ENCODE peak calls at places on chromosome 3, in five cellular contexts. T is GM23248, J is endodermal cell, V is neural progenitor cell, Z is mesendoderm. Q is an unnamed sample.

GRCh38 chr3:80405618-80406017 is 637.8 kb upstream of the ROBO1 start:
- DNase-seq in T (no peak), J (no peak), V (no peak), Z (no peak), Q (no peak)

GRCh38 chr3:61181874-61182273 is 69.4 kb downstream of the FHIT start:
- DNase-seq in T (peak), J (no peak), V (no peak), Z (peak), Q (peak)

GRCh38 chr3:25007974-25008658 is 419.9 kb upstream of the RARB start:
- DNase-seq in T (no peak), J (no peak), V (no peak), Z (no peak), Q (peak)

GRCh38 chr3:43874290-43874689 is 183.6 kb downstream of the ABHD5 start:
- DNase-seq in T (no peak), J (peak), V (no peak), Z (no peak), Q (peak)

GRCh38 chr3:52679139-52679538 is 6.6 kb downstream of the PBRM1 start:
- DNase-seq in T (peak), J (no peak), V (no peak), Z (no peak), Q (no peak)

GRCh38 chr3:61117045-61117898 is 134.0 kb downstream of the FHIT start:
- DNase-seq in T (no peak), J (no peak), V (no peak), Z (no peak), Q (no peak)

GRCh38 chr3:57065588-57065987 is 5.1 kb downstream of the SPATA12 start:
- DNase-seq in T (peak), J (peak), V (no peak), Z (peak), Q (no peak)

GRCh38 chr3:4976109-4976508 is 3.1 kb upstream of the BHLHE40 start:
- DNase-seq in T (peak), J (peak), V (peak), Z (peak), Q (peak)

GRCh38 chr3:83928903-83929302 is 1029.9 kb upstream of the CADM2 start:
- DNase-seq in T (no peak), J (no peak), V (no peak), Z (no peak), Q (no peak)

GRCh38 chr3:14411166-14411526 is 8.7 kb downstream of the SLC6A6 start:
- DNase-seq in T (no peak), J (no peak), V (no peak), Z (no peak), Q (no peak)

GRCh38 chr3:190862209-190863118 is at the start of gene GMNC:
- DNase-seq in T (peak), J (peak), V (peak), Z (peak), Q (peak)

GRCh38 chr3:180063783-180064182 is 27.0 kb upstream of the PEX5L start:
- DNase-seq in T (no peak), J (no peak), V (no peak), Z (peak), Q (no peak)

GRCh38 chr3:15796331-15796730 is 1.4 kb downstream of the ANKRD28 start:
- DNase-seq in T (no peak), J (no peak), V (no peak), Z (no peak), Q (no peak)
- H3K9ac ChIP-seq in T (peak), J (no peak), V (no peak), Z (no peak), Q (peak)

GRCh38 chr3:46356909-46357308 is 3.0 kb downstream of the CCR2 start:
- DNase-seq in T (no peak), J (no peak), V (no peak), Z (no peak), Q (no peak)

GRCh38 chr3:46353639-46354410 is at the start of gene CCR2:
- DNase-seq in T (no peak), J (no peak), V (no peak), Z (no peak), Q (no peak)

GRCh38 chr3:46353090-46353489 is 821 bp upstream of the CCR2 start:
- DNase-seq in T (no peak), J (no peak), V (no peak), Z (no peak), Q (no peak)

GRCh38 chr3:46354984-46355383 is 1.1 kb downstream of the CCR2 start:
- DNase-seq in T (no peak), J (no peak), V (no peak), Z (peak), Q (no peak)

DNA sequence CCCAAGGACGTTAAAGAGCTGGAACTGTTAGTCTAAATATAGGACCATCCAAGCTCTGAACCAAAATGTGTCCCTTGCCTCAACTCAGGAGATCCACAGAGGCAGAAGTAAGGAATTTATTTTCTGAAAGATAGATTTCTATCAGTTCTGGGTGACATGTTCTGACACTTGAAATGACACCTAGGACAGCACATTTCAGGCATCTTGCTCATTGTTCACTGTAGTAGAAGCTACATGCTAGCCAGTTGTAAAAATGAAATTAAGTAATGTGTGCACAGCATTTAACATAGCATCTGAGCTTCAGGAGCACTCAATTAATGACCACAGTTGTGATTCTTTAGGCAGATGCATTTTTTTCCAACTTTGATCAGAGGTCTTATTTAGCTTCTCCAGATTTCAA is 567 bp downstream of the CCR2 start:
- DNase-seq in T (no peak), J (no peak), V (no peak), Z (no peak), Q (no peak)
- H3K4me3 ChIP-seq in T (no peak), J (no peak), V (no peak), Z (no peak), Q (no peak)

GRCh38 chr3:58534592-58535494 is 2.1 kb downstream of the ACOX2 start:
- DNase-seq in T (no peak), J (no peak), V (no peak), Z (no peak), Q (no peak)

GRCh38 chr3:58539636-58540035 is 2.6 kb upstream of the ACOX2 start:
- DNase-seq in T (no peak), J (no peak), V (no peak), Z (no peak), Q (no peak)

GRCh38 chr3:58535531-58536500 is 1.2 kb downstream of the ACOX2 start:
- DNase-seq in T (no peak), J (peak), V (no peak), Z (peak), Q (peak)

GRCh38 chr3:58537412-58538301 is 667 bp upstream of the ACOX2 start:
- DNase-seq in T (peak), J (no peak), V (no peak), Z (no peak), Q (no peak)

DNA sequence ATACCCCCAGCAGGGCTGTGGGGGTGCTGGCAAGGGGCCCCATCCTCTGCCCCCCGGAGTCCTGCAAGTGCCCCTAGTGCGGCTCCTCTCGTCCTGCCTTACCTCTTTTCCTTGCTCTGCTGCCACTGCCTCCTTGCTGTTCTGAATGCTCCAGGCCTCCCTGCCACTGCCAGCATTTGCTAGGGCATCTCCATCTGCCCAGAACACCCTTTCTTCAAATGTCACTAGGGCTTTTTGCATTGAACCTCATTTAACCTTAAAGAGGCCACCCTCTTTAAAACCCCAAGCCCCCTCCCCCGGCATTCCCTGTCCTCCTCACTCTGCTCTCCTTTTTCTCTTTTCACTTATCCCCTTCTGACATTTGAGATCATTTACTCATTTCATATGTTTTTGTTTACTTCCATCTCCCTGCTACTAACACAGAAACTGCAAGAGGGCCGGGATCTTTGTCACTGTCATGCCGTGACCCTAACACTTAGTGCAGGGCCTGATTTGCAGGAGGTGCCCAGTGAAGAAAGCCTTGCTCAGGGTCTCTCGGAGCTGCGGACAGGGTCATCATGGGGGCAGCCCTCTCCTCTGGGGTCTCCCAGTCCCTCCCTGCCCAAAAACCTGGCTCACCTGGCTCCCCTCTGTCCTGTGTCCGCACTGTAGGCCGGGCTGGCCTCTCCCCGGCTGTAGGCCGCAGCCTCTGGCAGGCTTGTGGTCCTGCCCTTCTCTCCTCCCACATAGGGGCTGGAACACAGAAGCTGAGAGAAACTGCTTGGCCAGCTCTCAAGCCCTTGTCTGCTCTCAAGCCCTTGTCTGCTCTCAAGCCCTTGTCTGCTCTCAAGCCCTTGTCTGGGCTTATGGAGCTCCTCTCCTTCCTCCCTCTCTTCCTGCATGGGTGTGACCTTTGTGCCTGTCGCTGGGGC is at the start of gene ACOX2:
- DNase-seq in T (peak), J (peak), V (no peak), Z (no peak), Q (no peak)
- H3K9ac ChIP-seq in T (peak), J (peak), V (no peak), Z (no peak), Q (no peak)

GRCh38 chr3:184380627-184381260 is 890 bp downstream of the CHRD start:
- DNase-seq in T (peak), J (peak), V (no peak), Z (no peak), Q (no peak)
- H3K4me3 ChIP-seq in T (peak), J (peak), V (peak), Z (peak), Q (peak)

DNA sequence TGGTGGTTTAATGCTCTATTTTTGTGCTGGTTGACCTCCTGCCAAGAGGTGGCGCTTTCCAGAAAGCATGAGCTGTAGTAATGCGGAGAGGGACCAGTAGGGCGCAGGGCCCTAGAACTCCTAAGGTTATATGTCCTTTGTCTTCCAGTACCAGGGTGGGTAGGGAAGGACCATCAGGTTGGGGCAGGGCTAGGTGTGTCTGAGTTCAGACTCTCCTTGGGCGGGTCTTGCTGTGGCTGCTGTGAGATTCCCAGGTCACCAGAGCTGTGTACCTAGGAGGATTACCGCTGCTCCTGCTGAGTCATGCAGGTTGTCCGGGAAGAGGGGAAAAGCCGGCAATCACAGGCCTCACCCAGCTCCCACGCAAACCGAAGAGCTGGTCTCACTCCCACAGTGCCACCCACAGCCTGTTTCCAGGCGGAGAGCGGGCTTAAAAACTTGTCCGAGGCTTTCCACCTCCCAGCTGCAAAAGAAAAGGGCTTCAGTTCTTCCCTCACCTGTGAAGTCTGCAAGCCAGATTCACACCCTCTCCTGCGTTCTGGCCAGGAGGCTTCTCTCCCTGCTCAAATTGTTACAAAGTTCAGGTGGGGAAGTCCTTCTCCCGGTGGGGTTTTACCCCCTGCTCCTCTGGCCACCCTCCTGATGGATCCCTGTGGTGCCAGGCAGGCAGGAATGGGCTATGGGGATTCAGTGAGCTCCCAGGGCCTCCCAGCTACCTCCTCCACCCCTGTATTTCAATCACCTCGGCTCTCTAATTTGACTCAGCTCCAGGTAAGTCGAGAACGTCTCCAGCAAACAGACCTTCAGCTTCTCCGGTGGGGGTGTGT is 37.7 kb upstream of the BCHE start:
- DNase-seq in T (no peak), J (peak), V (no peak), Z (peak), Q (no peak)
- H3K9ac ChIP-seq in T (no peak), J (no peak), V (no peak), Z (no peak), Q (no peak)

DNA sequence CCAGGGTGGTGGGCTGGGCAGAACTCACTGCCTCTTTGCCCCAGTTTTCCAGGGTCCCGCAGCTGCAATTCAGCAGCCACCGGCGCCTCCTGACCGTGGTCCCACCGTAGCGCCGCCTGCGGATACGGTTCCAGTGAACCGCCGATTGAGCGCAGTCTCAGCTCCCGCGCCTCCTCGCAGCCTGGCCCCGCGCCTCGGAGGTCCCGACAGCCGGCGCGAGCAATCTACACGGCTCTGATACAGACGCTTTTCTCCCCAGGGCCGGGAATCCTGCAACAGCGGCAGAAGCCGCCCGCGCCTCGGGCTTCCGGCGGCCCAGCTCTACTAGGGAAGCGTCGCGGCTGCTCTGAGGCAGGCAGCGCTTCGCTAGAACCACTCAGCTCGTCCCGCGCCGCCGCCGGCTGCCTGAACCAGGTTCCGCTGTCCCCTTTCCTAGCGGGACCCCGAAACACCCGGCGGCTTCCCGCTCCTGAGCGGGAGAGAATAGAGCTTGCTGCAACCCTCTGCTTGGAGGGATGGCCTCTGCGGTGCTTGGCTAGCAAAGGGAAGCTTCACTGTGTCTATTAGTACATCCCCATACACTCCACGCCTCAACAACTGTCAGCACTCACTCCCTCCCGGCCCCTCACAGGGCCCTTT is 3.1 kb downstream of the FOXL2NB start:
- DNase-seq in T (peak), J (peak), V (peak), Z (peak), Q (no peak)
- H3K4me3 ChIP-seq in T (peak), J (peak), V (peak), Z (peak), Q (no peak)

DNA sequence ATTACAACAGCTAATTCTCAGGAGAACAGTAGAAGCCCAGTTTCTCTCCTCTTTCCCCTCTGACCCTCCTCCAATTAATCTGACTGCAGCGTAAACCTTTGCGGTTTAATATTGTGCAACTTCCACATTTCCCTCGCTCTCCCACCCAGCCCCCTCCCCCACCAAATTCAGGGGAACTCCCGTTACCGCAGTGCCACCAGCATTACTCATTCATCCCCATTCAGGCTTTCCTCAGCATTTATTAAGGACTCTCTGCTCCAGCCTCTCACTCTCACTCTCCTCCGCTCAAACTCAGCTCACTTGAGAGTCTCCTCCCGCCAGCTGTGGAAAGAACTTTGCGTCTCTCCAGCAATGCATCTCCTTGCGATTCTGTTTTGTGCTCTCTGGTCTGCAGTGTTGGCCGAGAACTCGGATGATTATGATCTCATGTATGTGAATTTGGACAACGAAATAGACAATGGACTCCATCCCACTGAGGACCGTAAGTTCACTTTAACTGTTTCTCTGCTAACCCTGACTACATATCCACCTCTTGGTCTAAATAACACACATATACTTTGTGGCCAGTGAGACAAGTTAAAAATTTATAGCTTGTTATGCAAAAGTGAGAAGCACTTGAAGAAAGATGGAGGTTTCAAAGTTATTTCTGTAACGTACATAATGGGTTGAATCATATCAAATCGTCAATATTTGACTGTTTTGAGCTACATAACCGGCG is at the start of gene PTX3:
- DNase-seq in T (peak), J (peak), V (peak), Z (peak), Q (peak)
- H3K9ac ChIP-seq in T (peak), J (peak), V (no peak), Z (peak), Q (no peak)

GRCh38 chr3:193560870-193561269 is 6.2 kb upstream of the ATP13A4 start:
- DNase-seq in T (no peak), J (no peak), V (no peak), Z (no peak), Q (no peak)
- H3K4me3 ChIP-seq in T (no peak), J (no peak), V (no peak), Z (no peak), Q (no peak)

DNA sequence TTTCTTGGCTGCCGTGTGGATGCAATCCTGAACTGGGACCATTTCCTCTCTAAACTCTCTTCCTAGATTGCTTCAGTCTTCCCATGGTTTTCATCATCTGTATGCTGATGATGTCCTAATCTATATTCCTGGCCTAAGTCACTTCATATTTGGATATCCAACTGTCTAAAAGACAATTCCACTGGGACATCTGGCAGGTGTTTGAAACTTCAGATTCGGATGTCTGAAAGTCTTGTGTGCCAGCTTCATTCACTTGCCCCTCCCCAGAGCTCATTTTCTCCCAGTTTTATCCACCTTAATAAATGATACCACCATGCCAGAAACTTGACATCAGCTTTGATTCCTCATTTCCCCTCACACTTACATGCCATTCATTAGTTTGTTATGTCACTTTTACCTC is 134.9 kb upstream of the PTX3 start:
- DNase-seq in T (no peak), J (no peak), V (no peak), Z (no peak), Q (no peak)
- H3K9ac ChIP-seq in T (no peak), J (no peak), V (no peak), Z (no peak), Q (no peak)

GRCh38 chr3:126394179-126394976 is at the start of gene CFAP100:
- DNase-seq in T (peak), J (peak), V (peak), Z (peak), Q (no peak)
- H3K4me3 ChIP-seq in T (peak), J (peak), V (peak), Z (no peak), Q (no peak)

Q was measured in mammary epithelial cell.